ENCODE peak calls at places on chromosomes 12 and 14, in five cellular contexts. One of them, this sample, is unnamed.

GRCh38 chr14:74793506-74794155 is 30.5 kb downstream of the YLPM1 start:
- DNase-seq in CD8-positive, alpha-beta memory T cell: no peak
- DNase-seq in effector CD8-positive, alpha-beta T cell: no peak
- DNase-seq in M059J: no peak
- DNase-seq in EL: no peak
- DNase-seq in this sample: no peak

GRCh38 chr14:74516451-74517155 is 23.0 kb downstream of the ISCA2 start:
- DNase-seq in EL: peak; percentile 58
- DNase-seq in M059J: peak; percentile 71
- DNase-seq in CD8-positive, alpha-beta memory T cell: no peak
- DNase-seq in effector CD8-positive, alpha-beta T cell: no peak
- DNase-seq in this sample: no peak

GRCh38 chr14:85276829-85277228 is 253.1 kb upstream of the FLRT2 start:
- DNase-seq in M059J: no peak
- DNase-seq in EL: no peak
- DNase-seq in CD8-positive, alpha-beta memory T cell: no peak
- DNase-seq in effector CD8-positive, alpha-beta T cell: no peak
- DNase-seq in this sample: no peak

GRCh38 chr12:64808110-64808509 is 16.3 kb upstream of the TBC1D30 start:
- DNase-seq in effector CD8-positive, alpha-beta T cell: no peak
- DNase-seq in CD8-positive, alpha-beta memory T cell: no peak
- DNase-seq in M059J: no peak
- DNase-seq in EL: no peak
- DNase-seq in this sample: no peak

GRCh38 chr14:34496679-34497513 is 34.9 kb upstream of the SPTSSA start:
- DNase-seq in EL: peak; percentile 98
- DNase-seq in CD8-positive, alpha-beta memory T cell: no peak
- DNase-seq in M059J: peak; percentile 98
- DNase-seq in effector CD8-positive, alpha-beta T cell: no peak
- DNase-seq in this sample: no peak

GRCh38 chr14:93073833-93074769 is 41.6 kb downstream of the ITPK1 start:
- DNase-seq in effector CD8-positive, alpha-beta T cell: no peak
- DNase-seq in CD8-positive, alpha-beta memory T cell: no peak
- DNase-seq in EL: peak; percentile 31
- DNase-seq in M059J: no peak
- DNase-seq in this sample: no peak

GRCh38 chr12:59191372-59191771 is 271.1 kb upstream of the LRIG3 start:
- DNase-seq in EL: no peak
- DNase-seq in effector CD8-positive, alpha-beta T cell: no peak
- DNase-seq in M059J: no peak
- DNase-seq in CD8-positive, alpha-beta memory T cell: no peak
- DNase-seq in this sample: no peak

GRCh38 chr14:100546051-100546443 is 41.2 kb downstream of the BEGAIN start:
- DNase-seq in EL: peak; percentile 47
- DNase-seq in M059J: no peak
- DNase-seq in effector CD8-positive, alpha-beta T cell: no peak
- DNase-seq in CD8-positive, alpha-beta memory T cell: no peak
- DNase-seq in this sample: peak; percentile 37

GRCh38 chr12:43964966-43965365 is 129.1 kb downstream of the TMEM117 start:
- DNase-seq in M059J: peak; percentile 59
- DNase-seq in CD8-positive, alpha-beta memory T cell: no peak
- DNase-seq in EL: no peak
- DNase-seq in effector CD8-positive, alpha-beta T cell: no peak
- DNase-seq in this sample: no peak

GRCh38 chr12:51270067-51270846 is at the start of gene SMAGP:
- DNase-seq in effector CD8-positive, alpha-beta T cell: peak; percentile 28
- DNase-seq in EL: peak; percentile 61
- DNase-seq in CD8-positive, alpha-beta memory T cell: peak; percentile 70
- DNase-seq in M059J: peak; percentile 60
- DNase-seq in this sample: peak; percentile 23

GRCh38 chr12:57031228-57031670 is 14.9 kb upstream of the TAC3 start:
- DNase-seq in EL: no peak
- DNase-seq in M059J: no peak
- DNase-seq in effector CD8-positive, alpha-beta T cell: no peak
- DNase-seq in CD8-positive, alpha-beta memory T cell: no peak
- DNase-seq in this sample: no peak

GRCh38 chr12:48925218-48925871 is at the start of gene FKBP11:
- DNase-seq in CD8-positive, alpha-beta memory T cell: peak; percentile 88
- DNase-seq in M059J: no peak
- DNase-seq in effector CD8-positive, alpha-beta T cell: peak; percentile 64
- DNase-seq in EL: peak; percentile 75
- DNase-seq in this sample: peak; percentile 69

GRCh38 chr12:124310785-124311184 is 15.9 kb downstream of the RFLNA start:
- DNase-seq in M059J: no peak
- DNase-seq in effector CD8-positive, alpha-beta T cell: no peak
- DNase-seq in CD8-positive, alpha-beta memory T cell: no peak
- DNase-seq in EL: no peak
- DNase-seq in this sample: no peak

GRCh38 chr14:34424488-34424887 is 37.6 kb downstream of the SPTSSA start:
- DNase-seq in CD8-positive, alpha-beta memory T cell: no peak
- DNase-seq in M059J: no peak
- DNase-seq in EL: no peak
- DNase-seq in effector CD8-positive, alpha-beta T cell: no peak
- DNase-seq in this sample: no peak

GRCh38 chr12:124809878-124810277 is 53.8 kb downstream of the SCARB1 start:
- DNase-seq in CD8-positive, alpha-beta memory T cell: no peak
- DNase-seq in EL: peak; percentile 41
- DNase-seq in effector CD8-positive, alpha-beta T cell: no peak
- DNase-seq in M059J: peak; percentile 75
- DNase-seq in this sample: no peak

GRCh38 chr14:93332032-93332852 is 594 bp downstream of the BTBD7 start:
- DNase-seq in effector CD8-positive, alpha-beta T cell: no peak
- DNase-seq in CD8-positive, alpha-beta memory T cell: peak; percentile 54
- DNase-seq in M059J: peak; percentile 43
- DNase-seq in EL: peak; percentile 60
- DNase-seq in this sample: no peak

GRCh38 chr14:100734031-100734990 is 7.6 kb downstream of the DLK1 start:
- DNase-seq in EL: no peak
- DNase-seq in M059J: no peak
- DNase-seq in CD8-positive, alpha-beta memory T cell: peak; percentile 39
- DNase-seq in effector CD8-positive, alpha-beta T cell: no peak
- DNase-seq in this sample: no peak

GRCh38 chr14:93023039-93023438 is 92.7 kb downstream of the ITPK1 start:
- DNase-seq in M059J: no peak
- DNase-seq in effector CD8-positive, alpha-beta T cell: no peak
- DNase-seq in CD8-positive, alpha-beta memory T cell: no peak
- DNase-seq in EL: peak; percentile 32
- DNase-seq in this sample: no peak

GRCh38 chr14:100291305-100292075 is 14.8 kb downstream of the SLC25A29 start:
- DNase-seq in EL: no peak
- DNase-seq in M059J: no peak
- DNase-seq in effector CD8-positive, alpha-beta T cell: no peak
- DNase-seq in CD8-positive, alpha-beta memory T cell: peak; percentile 41
- DNase-seq in this sample: no peak

GRCh38 chr12:122994140-122994675 is 13.7 kb downstream of the ARL6IP4 start:
- DNase-seq in EL: no peak
- DNase-seq in CD8-positive, alpha-beta memory T cell: peak; percentile 41
- DNase-seq in M059J: no peak
- DNase-seq in effector CD8-positive, alpha-beta T cell: no peak
- DNase-seq in this sample: no peak

GRCh38 chr14:78700236-78700635 is 530.1 kb downstream of the NRXN3 start:
- DNase-seq in EL: peak; percentile 1
- DNase-seq in M059J: peak; percentile 1
- DNase-seq in effector CD8-positive, alpha-beta T cell: no peak
- DNase-seq in CD8-positive, alpha-beta memory T cell: no peak
- DNase-seq in this sample: no peak

GRCh38 chr12:51269174-51270066 is 795 bp downstream of the SMAGP start:
- DNase-seq in effector CD8-positive, alpha-beta T cell: peak; percentile 43
- DNase-seq in M059J: peak; percentile 47
- DNase-seq in EL: peak; percentile 35
- DNase-seq in CD8-positive, alpha-beta memory T cell: peak; percentile 78
- DNase-seq in this sample: peak; percentile 47

GRCh38 chr14:102605026-102605425 is 12.6 kb downstream of the RCOR1 start:
- DNase-seq in effector CD8-positive, alpha-beta T cell: no peak
- DNase-seq in EL: peak; percentile 46
- DNase-seq in M059J: peak; percentile 60
- DNase-seq in CD8-positive, alpha-beta memory T cell: no peak
- DNase-seq in this sample: no peak

GRCh38 chr12:92462049-92462448 is 240.7 kb upstream of the PLEKHG7 start:
- DNase-seq in M059J: peak; percentile 72
- DNase-seq in CD8-positive, alpha-beta memory T cell: no peak
- DNase-seq in effector CD8-positive, alpha-beta T cell: no peak
- DNase-seq in EL: no peak
- DNase-seq in this sample: no peak

GRCh38 chr12:8697120-8697475 is 693 bp upstream of the RIMKLB start:
- DNase-seq in EL: peak; percentile 27
- DNase-seq in M059J: peak; percentile 58
- DNase-seq in CD8-positive, alpha-beta memory T cell: no peak
- DNase-seq in effector CD8-positive, alpha-beta T cell: no peak
- DNase-seq in this sample: no peak

GRCh38 chr12:130675121-130675520 is 41.0 kb downstream of the RIMBP2 start:
- DNase-seq in effector CD8-positive, alpha-beta T cell: no peak
- DNase-seq in EL: no peak
- DNase-seq in M059J: no peak
- DNase-seq in CD8-positive, alpha-beta memory T cell: no peak
- DNase-seq in this sample: no peak

GRCh38 chr12:64767495-64767894 is 8.3 kb upstream of the GNS start:
- DNase-seq in effector CD8-positive, alpha-beta T cell: no peak
- DNase-seq in EL: no peak
- DNase-seq in M059J: no peak
- DNase-seq in CD8-positive, alpha-beta memory T cell: no peak
- DNase-seq in this sample: no peak

GRCh38 chr14:104957146-104958113 is 20.7 kb downstream of the AHNAK2 start:
- DNase-seq in EL: no peak
- DNase-seq in CD8-positive, alpha-beta memory T cell: no peak
- DNase-seq in effector CD8-positive, alpha-beta T cell: no peak
- DNase-seq in M059J: no peak
- DNase-seq in this sample: no peak

GRCh38 chr14:62696261-62696968 is 348.8 kb downstream of the KCNH5 start:
- DNase-seq in M059J: no peak
- DNase-seq in EL: no peak
- DNase-seq in effector CD8-positive, alpha-beta T cell: no peak
- DNase-seq in CD8-positive, alpha-beta memory T cell: no peak
- DNase-seq in this sample: no peak

GRCh38 chr12:99444859-99445316 is 202.7 kb upstream of the GARIN6 start:
- DNase-seq in effector CD8-positive, alpha-beta T cell: no peak
- DNase-seq in M059J: peak; percentile 69
- DNase-seq in CD8-positive, alpha-beta memory T cell: no peak
- DNase-seq in EL: peak; percentile 11
- DNase-seq in this sample: no peak

GRCh38 chr14:24271834-24272263 is 452 bp upstream of the RABGGTA start:
- DNase-seq in EL: no peak
- DNase-seq in effector CD8-positive, alpha-beta T cell: no peak
- DNase-seq in M059J: no peak
- DNase-seq in CD8-positive, alpha-beta memory T cell: no peak
- DNase-seq in this sample: no peak

GRCh38 chr12:71045781-71046180 is 112.0 kb downstream of the TSPAN8 start:
- DNase-seq in M059J: no peak
- DNase-seq in EL: peak; percentile 12
- DNase-seq in CD8-positive, alpha-beta memory T cell: no peak
- DNase-seq in effector CD8-positive, alpha-beta T cell: no peak
- DNase-seq in this sample: no peak

GRCh38 chr12:131432532-131433260 is 278.2 kb upstream of the SFSWAP start:
- DNase-seq in effector CD8-positive, alpha-beta T cell: no peak
- DNase-seq in M059J: no peak
- DNase-seq in CD8-positive, alpha-beta memory T cell: no peak
- DNase-seq in EL: no peak
- DNase-seq in this sample: no peak

GRCh38 chr12:66620026-66620425 is 58.9 kb downstream of the GRIP1 start:
- DNase-seq in EL: peak; percentile 2
- DNase-seq in M059J: peak; percentile 22
- DNase-seq in effector CD8-positive, alpha-beta T cell: no peak
- DNase-seq in CD8-positive, alpha-beta memory T cell: no peak
- DNase-seq in this sample: no peak